ENCODE peak calls at places on chromosomes 4 and X, in four cellular contexts. Y, E, R and B are unnamed samples.

GRCh38 chr4:44553143-44553542 is 98.3 kb downstream of the YIPF7 start:
- DNase-seq in E (no peak), Y (no peak), R (no peak), B (peak; percentile 5)

GRCh38 chr4:122775039-122775438 is 42.5 kb downstream of the BBS12 start:
- DNase-seq in Y (no peak), R (no peak), E (no peak), B (peak; percentile 50)

GRCh38 chr4:41661447-41662076 is 87.0 kb downstream of the PHOX2B start:
- DNase-seq in R (peak; percentile 78), Y (peak; percentile 48), E (peak; percentile 39), B (peak; percentile 91)

GRCh38 chr4:78845469-78845868 is 69.3 kb downstream of the BMP2K start:
- DNase-seq in E (no peak), Y (no peak), R (no peak), B (no peak)

GRCh38 chrX:28498658-28499057 is 88.6 kb upstream of the IL1RAPL1 start:
- DNase-seq in R (no peak), Y (peak; percentile 47), E (peak; percentile 38), B (no peak)

GRCh38 chr4:89024051-89024675 is 32.8 kb downstream of the FAM13A start:
- DNase-seq in Y (peak; percentile 81), R (no peak), E (no peak), B (peak; percentile 91)

GRCh38 chr4:98969813-98970212 is 25.7 kb upstream of the METAP1 start:
- DNase-seq in Y (no peak), E (no peak), R (no peak), B (no peak)

GRCh38 chrX:10156199-10157031 is at the start of gene CLCN4:
- DNase-seq in Y (no peak), E (peak; percentile 71), R (peak; percentile 69), B (peak; percentile 79)

GRCh38 chr4:145907363-145907762 is 31.3 kb downstream of the ZNF827 start:
- DNase-seq in R (no peak), E (no peak), Y (no peak), B (no peak)

GRCh38 chrX:140526138-140526537 is 21.3 kb upstream of the SOX3 start:
- DNase-seq in E (peak; percentile 52), Y (peak; percentile 57), R (no peak), B (no peak)

GRCh38 chr4:111399523-111400135 is 745.6 kb upstream of the FAM241A start:
- DNase-seq in R (no peak), Y (peak; percentile 6), E (no peak), B (no peak)

GRCh38 chrX:150035531-150035930 is 97.2 kb upstream of the EOLA2 start:
- DNase-seq in E (no peak), Y (peak; percentile 39), R (no peak), B (no peak)

GRCh38 chr4:26878729-26879415 is 18.2 kb downstream of the STIM2 start:
- DNase-seq in E (no peak), R (no peak), Y (peak; percentile 33), B (peak; percentile 82)

GRCh38 chrX:24774650-24775049 is 80.9 kb downstream of the POLA1 start:
- DNase-seq in E (no peak), Y (no peak), R (no peak), B (no peak)

GRCh38 chr4:112416464-112416863 is 99.5 kb downstream of the NEUROG2 start:
- DNase-seq in E (no peak), Y (no peak), R (no peak), B (peak; percentile 58)

GRCh38 chr4:127870688-127871087 is 10.0 kb upstream of the PLK4 start:
- DNase-seq in E (no peak), R (no peak), Y (peak; percentile 89), B (peak; percentile 45)

GRCh38 chr4:37999000-37999745 is 39.0 kb downstream of the PTTG2 start:
- DNase-seq in R (no peak), Y (no peak), E (no peak), B (no peak)

GRCh38 chrX:30313322-30313721 is 4.1 kb upstream of the NR0B1 start:
- DNase-seq in R (no peak), Y (no peak), E (no peak), B (no peak)

GRCh38 chr4:163161536-163162205 is 5.0 kb downstream of the NAF1 start:
- DNase-seq in Y (peak; percentile 95), R (no peak), E (no peak), B (no peak)

GRCh38 chrX:23989689-23990088 is 37.3 kb downstream of the KLHL15 start:
- DNase-seq in Y (no peak), R (no peak), E (no peak), B (no peak)

GRCh38 chrX:2703991-2704369 is 12.9 kb downstream of the CD99 start:
- DNase-seq in E (no peak), R (no peak), Y (no peak), B (no peak)

GRCh38 chrX:127404156-127404555 is 584.6 kb downstream of the PRR32 start:
- DNase-seq in E (no peak), R (no peak), Y (no peak), B (no peak)

GRCh38 chrX:131854586-131854985 is 168.5 kb upstream of the STK26 start:
- DNase-seq in Y (no peak), E (no peak), R (no peak), B (no peak)

GRCh38 chrX:129780441-129781105 is 824 bp downstream of the SASH3 start:
- DNase-seq in Y (no peak), R (no peak), E (no peak), B (no peak)

GRCh38 chrX:54808109-54808604 is 612 bp downstream of the MAGED2 start:
- DNase-seq in E (peak; percentile 76), Y (no peak), R (peak; percentile 80), B (peak; percentile 14)

GRCh38 chrX:130887392-130887791 is 15.6 kb downstream of the ENOX2 start:
- DNase-seq in E (no peak), Y (no peak), R (no peak), B (no peak)

GRCh38 chr4:155705664-155706063 is 39.0 kb downstream of the GUCY1A1 start:
- DNase-seq in Y (peak; percentile 64), E (no peak), R (no peak), B (peak; percentile 24)

GRCh38 chr4:82754546-82755165 is 43.9 kb downstream of the SCD5 start:
- DNase-seq in R (no peak), E (no peak), Y (no peak), B (no peak)

GRCh38 chr4:22434895-22435294 is 81.0 kb downstream of the ADGRA3 start:
- DNase-seq in E (peak; percentile 65), R (no peak), Y (peak; percentile 63), B (peak; percentile 52)

GRCh38 chr4:142567199-142567598 is 278.9 kb downstream of the INPP4B start:
- DNase-seq in R (peak; percentile 49), Y (no peak), E (peak; percentile 57), B (no peak)

GRCh38 chr4:169283114-169283509 is 12.4 kb upstream of the SH3RF1 start:
- DNase-seq in R (no peak), E (no peak), Y (peak; percentile 92), B (peak; percentile 80)

GRCh38 chrX:106919932-106920452 is at the start of gene CLDN2:
- DNase-seq in R (peak; percentile 47), Y (no peak), E (peak; percentile 59), B (no peak)

GRCh38 chrX:131746491-131746968 is 202.7 kb downstream of the OR13H1 start:
- DNase-seq in Y (peak; percentile 86), R (no peak), E (peak; percentile 50), B (peak; percentile 98)

GRCh38 chr4:87849612-87850011 is 16.8 kb downstream of the MEPE start:
- DNase-seq in R (no peak), E (no peak), Y (peak; percentile 11), B (no peak)

GRCh38 chr4:76747613-76748012 is 150.3 kb downstream of the SOWAHB start:
- DNase-seq in E (no peak), R (no peak), Y (peak; percentile 51), B (peak; percentile 61)

GRCh38 chrX:10231461-10231860 is 74.7 kb downstream of the CLCN4 start:
- DNase-seq in Y (no peak), R (no peak), E (no peak), B (no peak)

GRCh38 chrX:2536974-2537373 is 36.2 kb upstream of the DHRSX start:
- DNase-seq in Y (no peak), R (no peak), E (no peak), B (no peak)

GRCh38 chr4:171719691-171720090 is 93.5 kb upstream of the GALNTL6 start:
- DNase-seq in Y (no peak), R (no peak), E (no peak), B (no peak)

GRCh38 chr4:103105558-103106356 is 6.1 kb upstream of the BDH2 start:
- DNase-seq in R (no peak), Y (peak; percentile 66), E (no peak), B (no peak)

GRCh38 chrX:374566-374965 is 12.1 kb downstream of the PPP2R3B start:
- DNase-seq in E (no peak), Y (peak; percentile 19), R (no peak), B (no peak)
- H3K79me1 ChIP-seq in E (no peaks in the 10 kb centered on the region), Y (peaks cover 10% of the 10 kb centered on the region), R (peaks cover 33% of the 10 kb centered on the region), B (no peaks in the 10 kb centered on the region)

GRCh38 chrX:111649641-111650040 is 31.3 kb upstream of the ALG13 start:
- DNase-seq in E (no peak), Y (no peak), R (no peak), B (no peak)
- H4K91ac ChIP-seq in E (no peak overlapping the region), Y (no peak overlapping the region), R (no peak overlapping the region), B (no peak overlapping the region)

GRCh38 chr4:10094841-10095240 is 21.8 kb downstream of the WDR1 start:
- DNase-seq in R (no peak), Y (no peak), E (no peak), B (no peak)
- H3K79me1 ChIP-seq in R (peaks cover 39% of the 10 kb centered on the region), Y (peaks cover 94% of the 10 kb centered on the region), E (peaks cover 3% of the 10 kb centered on the region), B (peaks cover 6% of the 10 kb centered on the region)

DNA sequence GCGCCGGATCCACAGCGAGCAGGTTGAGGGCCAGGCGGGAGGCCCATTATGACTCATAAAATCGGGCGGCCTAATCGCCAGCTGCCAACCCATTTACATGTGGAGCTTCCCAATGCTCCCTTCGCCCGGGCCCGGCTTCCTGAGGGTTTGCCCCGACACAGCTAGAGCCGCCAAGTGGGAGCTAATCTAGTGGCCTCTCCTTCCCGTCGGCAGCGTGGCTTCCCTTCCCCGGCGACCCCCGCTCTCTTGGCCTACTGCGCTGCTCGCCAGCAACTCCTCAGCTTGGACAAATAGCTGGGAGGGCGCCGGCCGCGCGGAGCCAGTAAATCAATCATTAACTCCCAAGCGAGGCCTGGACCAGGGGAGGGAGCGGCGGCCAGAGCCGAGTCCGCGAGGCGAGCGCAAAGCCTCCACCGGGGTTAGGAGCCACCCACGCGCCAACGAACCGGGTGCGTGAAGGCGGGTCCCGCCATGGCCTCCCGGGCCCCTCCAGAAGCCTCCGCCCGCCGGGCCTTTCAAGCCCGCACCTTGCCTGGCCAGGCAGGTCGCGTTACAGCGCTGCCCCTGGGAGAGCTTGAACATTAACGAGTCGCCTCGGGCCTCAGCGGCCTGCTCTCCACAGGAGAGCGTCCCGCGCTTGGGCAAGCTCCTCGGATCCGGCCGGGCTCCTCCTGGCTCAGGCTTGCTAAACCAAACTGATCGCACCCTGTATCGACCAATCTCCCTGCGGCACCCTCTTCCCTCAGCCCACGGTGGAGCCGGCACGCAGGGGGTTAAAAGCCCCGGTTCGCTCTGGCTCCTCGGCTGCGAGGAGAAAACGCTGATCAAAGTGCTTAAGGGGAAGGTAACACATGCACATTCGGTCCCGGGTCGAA is 10.6 kb upstream of the BCOR start:
- DNase-seq in R (peak; percentile 63), E (peak; percentile 77), Y (no peak), B (peak; percentile 56)
- H4K91ac ChIP-seq in R (peak overlapping the region; percentile 65), E (no peak overlapping the region), Y (peak overlapping the region; percentile 21), B (peak overlapping the region; percentile 52)